ENCODE peak calls at places on chromosomes 13 and 19, in five cellular contexts. Q is GM12878, L is AG04450, W is tibial artery, V is esophagus squamous epithelium. P is an unnamed sample.

GRCh38 chr13:114025432-114026127 is 51.7 kb upstream of the C13orf46 start:
- DNase-seq in W (no peak), Q (no peak), L (peak; percentile 58), V (no peak), P (no peak)

GRCh38 chr13:112446867-112447266 is 70.7 kb downstream of the SPACA7 start:
- DNase-seq in V (no peak), Q (no peak), L (no peak), W (peak; percentile 12), P (peak; percentile 70)

GRCh38 chr13:85095887-85096286 is 703.3 kb downstream of the SLITRK6 start:
- DNase-seq in W (no peak), L (no peak), V (no peak), Q (no peak), P (no peak)

GRCh38 chr13:97460004-97460756 is 26.2 kb downstream of the RAP2A start:
- DNase-seq in W (no peak), L (no peak), V (no peak), Q (peak; percentile 91), P (no peak)

GRCh38 chr19:2380567-2380966 is 20.5 kb downstream of the TMPRSS9 start:
- DNase-seq in L (no peak), V (no peak), W (no peak), Q (no peak), P (no peak)

GRCh38 chr19:54271106-54271505 is 9.8 kb downstream of the LILRB2 start:
- DNase-seq in W (peak; percentile 60), L (no peak), Q (no peak), V (no peak), P (no peak)

GRCh38 chr19:29596080-29596479 is 10.0 kb upstream of the POP4 start:
- DNase-seq in V (no peak), Q (no peak), W (no peak), L (no peak), P (no peak)

GRCh38 chr19:31749231-31749630 is 400.0 kb upstream of the TSHZ3 start:
- DNase-seq in W (no peak), V (no peak), L (no peak), Q (no peak), P (no peak)

GRCh38 chr13:95607363-95607762 is 37.1 kb downstream of the DZIP1 start:
- DNase-seq in V (no peak), Q (no peak), L (no peak), W (no peak), P (no peak)

GRCh38 chr13:24043590-24044350 is 116.8 kb upstream of the SPATA13 start:
- DNase-seq in V (no peak), W (no peak), L (no peak), Q (no peak), P (no peak)

GRCh38 chr19:12527034-12527836 is 24.0 kb downstream of the ZNF564 start:
- DNase-seq in W (no peak), Q (no peak), L (no peak), V (no peak), P (no peak)

GRCh38 chr19:12521996-12522395 is 29.3 kb downstream of the ZNF564 start:
- DNase-seq in V (no peak), L (no peak), W (no peak), Q (no peak), P (no peak)

GRCh38 chr19:12526542-12526941 is 24.7 kb downstream of the ZNF564 start:
- DNase-seq in W (no peak), V (no peak), L (no peak), Q (no peak), P (no peak)
- H3K9me3 ChIP-seq in W (peaks cover 89% of the 10 kb centered on the region), V (peaks cover 100% of the 10 kb centered on the region), L (peaks cover 74% of the 10 kb centered on the region), Q (peaks cover 66% of the 10 kb centered on the region), P (peaks cover 95% of the 10 kb centered on the region)

DNA sequence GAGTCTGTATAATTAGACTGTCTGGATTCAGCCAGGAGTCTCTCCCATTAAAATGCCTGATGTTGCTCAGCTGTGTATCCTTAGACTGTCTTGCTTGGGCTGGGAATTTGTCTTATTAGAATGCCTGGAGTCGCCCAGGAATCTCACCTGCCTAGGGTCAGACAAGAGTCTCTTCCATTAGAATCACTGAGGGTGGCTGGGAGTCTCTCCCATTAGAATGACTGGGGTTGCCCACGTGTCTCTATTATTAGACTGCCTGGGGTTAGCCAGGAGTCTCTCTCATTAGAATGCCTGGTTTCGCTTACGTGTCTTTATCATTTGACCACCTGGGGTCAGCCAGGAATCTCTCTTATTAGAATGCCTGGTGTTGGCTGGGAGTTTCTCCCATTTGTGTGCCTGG is 1450.0 kb downstream of the UQCRFS1 start:
- DNase-seq in Q (no peak), V (no peak), W (no peak), L (no peak), P (no peak)
- H3K9me3 ChIP-seq in Q (no peaks in the 10 kb centered on the region), V (peaks cover 91% of the 10 kb centered on the region), W (peaks cover 93% of the 10 kb centered on the region), L (peaks cover 42% of the 10 kb centered on the region), P (peaks cover 23% of the 10 kb centered on the region)

DNA sequence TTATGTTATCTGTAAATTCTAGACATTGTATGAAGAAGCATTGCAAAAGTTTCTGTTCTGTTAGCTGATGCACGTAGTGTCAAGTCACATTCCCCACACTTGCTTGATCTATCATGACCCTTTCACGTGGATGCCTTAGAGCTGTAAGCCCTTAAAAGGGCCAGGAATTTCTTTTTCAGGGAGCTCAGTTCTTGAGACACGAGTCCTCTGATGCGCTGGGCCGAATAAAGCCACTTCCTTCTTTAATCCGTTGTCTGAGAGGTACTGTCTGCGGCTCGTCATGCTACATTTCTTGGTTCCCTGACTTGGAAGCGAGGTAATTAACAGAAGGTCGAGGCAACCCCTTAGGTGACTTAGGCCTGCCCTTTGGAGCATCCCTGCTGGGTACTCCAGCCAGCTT is 5.8 kb downstream of the ZNF816 start:
- DNase-seq in W (no peak), V (no peak), Q (no peak), L (no peak), P (no peak)
- H3K9me3 ChIP-seq in W (peaks cover 46% of the 10 kb centered on the region), V (peaks cover 84% of the 10 kb centered on the region), Q (peaks cover 51% of the 10 kb centered on the region), L (peaks cover 69% of the 10 kb centered on the region), P (peaks cover 4% of the 10 kb centered on the region)

DNA sequence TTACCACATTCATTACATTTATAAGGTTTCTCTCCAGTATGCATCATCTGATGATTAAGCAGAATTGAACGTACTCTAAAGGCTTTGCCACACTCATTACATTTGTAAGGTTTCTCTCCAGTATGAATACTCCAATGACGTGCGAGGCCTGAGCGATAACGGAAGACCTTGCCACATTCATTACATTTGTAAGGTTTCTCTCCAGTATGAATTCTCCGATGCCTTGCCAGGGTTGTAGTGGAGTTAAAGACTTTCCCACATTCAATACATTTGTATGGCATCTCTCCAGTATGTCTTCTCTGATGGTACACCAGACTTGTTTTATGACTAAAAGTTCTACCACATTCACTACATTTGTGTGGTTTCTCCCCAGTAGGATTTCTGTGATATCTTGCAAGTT is 16.8 kb upstream of the ZNF432 start:
- DNase-seq in W (no peak), Q (no peak), L (no peak), V (no peak), P (no peak)
- H3K9me3 ChIP-seq in W (peaks cover 87% of the 10 kb centered on the region), Q (peaks cover 62% of the 10 kb centered on the region), L (peaks cover 72% of the 10 kb centered on the region), V (peaks cover 100% of the 10 kb centered on the region), P (peaks cover 78% of the 10 kb centered on the region)

GRCh38 chr19:44180968-44181367 is 16.1 kb downstream of the ZNF226 start:
- DNase-seq in Q (no peak), V (no peak), L (no peak), W (no peak), P (no peak)

GRCh38 chr19:44182145-44182544 is 17.2 kb downstream of the ZNF226 start:
- DNase-seq in L (no peak), W (no peak), V (no peak), Q (no peak), P (no peak)

DNA sequence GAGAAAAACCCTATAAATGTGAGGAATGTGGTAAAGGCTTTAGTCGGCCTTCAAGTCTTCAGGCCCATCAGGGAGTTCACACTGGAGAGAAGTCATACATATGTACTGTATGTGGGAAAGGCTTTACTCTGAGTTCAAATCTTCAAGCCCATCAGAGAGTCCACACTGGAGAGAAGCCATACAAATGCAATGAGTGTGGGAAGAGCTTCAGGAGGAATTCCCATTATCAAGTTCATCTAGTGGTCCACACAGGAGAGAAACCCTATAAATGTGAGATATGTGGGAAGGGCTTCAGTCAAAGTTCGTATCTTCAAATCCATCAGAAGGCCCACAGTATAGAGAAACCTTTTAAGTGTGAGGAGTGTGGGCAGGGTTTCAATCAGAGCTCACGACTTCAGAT is 11.7 kb downstream of the ZNF226 start:
- DNase-seq in L (no peak), W (no peak), Q (no peak), V (no peak), P (no peak)
- H3K9me3 ChIP-seq in L (peaks cover 23% of the 10 kb centered on the region), W (peaks cover 98% of the 10 kb centered on the region), Q (peaks cover 22% of the 10 kb centered on the region), V (peaks cover 100% of the 10 kb centered on the region), P (peaks cover 76% of the 10 kb centered on the region)

DNA sequence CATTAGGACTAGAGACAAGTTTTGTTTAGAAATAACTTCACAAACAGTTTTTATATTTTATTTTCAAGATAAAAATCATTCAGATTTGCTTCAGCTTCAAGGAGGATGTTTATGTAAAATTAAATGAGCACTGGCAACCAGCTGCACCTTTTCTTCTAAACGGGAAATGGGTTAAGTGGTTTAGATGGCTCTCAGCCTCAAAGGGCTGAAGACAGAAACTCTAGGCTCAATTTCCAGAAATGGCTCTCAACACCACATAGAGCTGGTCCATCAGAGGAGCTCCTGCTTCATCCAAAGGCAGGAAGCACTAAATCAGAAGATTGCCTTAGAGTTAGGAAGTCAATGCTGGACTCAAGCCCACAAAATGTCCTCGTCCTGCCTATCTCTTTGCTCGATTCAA is 74.7 kb downstream of the ZNF429 start:
- DNase-seq in L (no peak), V (no peak), Q (no peak), W (no peak), P (no peak)
- H3K9me3 ChIP-seq in L (peaks cover 45% of the 10 kb centered on the region), V (peaks cover 77% of the 10 kb centered on the region), Q (peaks cover 4% of the 10 kb centered on the region), W (no peaks in the 10 kb centered on the region), P (no peaks in the 10 kb centered on the region)

GRCh38 chr19:58009666-58010301 is 7.2 kb upstream of the ZNF606 start:
- DNase-seq in V (no peak), W (peak; percentile 67), L (peak; percentile 41), Q (no peak), P (no peak)
- H3K9me3 ChIP-seq in V (peaks cover 80% of the 10 kb centered on the region), W (peaks cover 87% of the 10 kb centered on the region), L (peaks cover 83% of the 10 kb centered on the region), Q (peaks cover 25% of the 10 kb centered on the region), P (peaks cover 17% of the 10 kb centered on the region)

DNA sequence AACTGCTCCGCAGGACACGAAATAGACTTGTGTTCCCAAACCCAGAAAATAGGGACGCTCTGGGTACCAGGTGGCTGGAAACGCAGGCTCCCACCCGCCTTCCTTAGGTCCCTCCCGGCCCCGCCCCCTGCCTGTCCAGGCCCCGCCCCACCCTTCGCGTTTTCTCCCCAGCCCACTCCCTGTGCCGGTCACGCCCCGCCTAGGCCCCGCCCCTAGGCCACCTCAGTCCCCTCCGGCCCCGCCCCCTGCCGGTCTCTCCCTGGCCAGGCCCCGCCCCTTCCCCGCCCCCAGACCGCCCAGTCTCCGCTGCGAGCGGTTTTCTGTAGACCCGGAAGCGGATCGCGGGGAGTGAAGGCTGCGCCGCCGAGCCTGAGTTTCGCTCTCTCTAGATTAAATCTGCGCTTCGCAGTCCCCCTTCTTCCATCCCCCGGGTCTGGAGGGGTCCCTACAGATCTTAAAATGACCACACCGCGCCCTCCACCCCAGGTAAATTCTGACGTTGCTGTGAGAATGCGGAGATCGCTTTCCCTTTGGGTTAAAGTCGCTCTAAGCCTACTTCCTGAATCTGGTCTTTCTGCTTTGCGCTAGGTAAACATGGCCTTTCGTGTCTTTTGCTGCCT is 3.7 kb upstream of the ZNF665 start:
- DNase-seq in V (peak; percentile 77), W (peak; percentile 95), Q (peak; percentile 26), L (peak; percentile 60), P (no peak)
- H3K9me3 ChIP-seq in V (peaks cover 43% of the 10 kb centered on the region), W (peaks cover 24% of the 10 kb centered on the region), Q (peaks cover 7% of the 10 kb centered on the region), L (peaks cover 66% of the 10 kb centered on the region), P (peaks cover 6% of the 10 kb centered on the region)

DNA sequence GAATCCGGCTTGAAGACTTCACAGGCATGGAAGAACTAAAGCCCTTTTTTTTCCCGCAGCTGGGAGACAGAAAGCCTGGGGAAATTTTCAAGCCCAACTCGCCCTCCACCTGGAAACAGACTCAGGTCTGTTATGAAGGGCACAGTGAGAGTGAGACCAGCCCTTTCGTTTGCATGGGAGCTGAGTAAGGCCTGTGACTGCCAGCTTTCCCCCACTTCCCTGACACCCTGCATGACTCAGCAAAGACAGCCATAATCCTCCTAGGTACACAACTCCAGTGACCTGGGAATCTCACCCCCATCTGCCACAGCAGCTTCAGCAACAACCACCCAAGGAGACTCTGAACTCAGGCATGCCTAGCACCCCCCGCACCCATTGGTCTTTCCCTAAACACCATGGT is 87.6 kb upstream of the ZNF91 start:
- DNase-seq in Q (no peak), V (no peak), W (no peak), L (no peak), P (no peak)
- H3K9me3 ChIP-seq in Q (no peaks in the 10 kb centered on the region), V (peaks cover 4% of the 10 kb centered on the region), W (no peaks in the 10 kb centered on the region), L (peaks cover 13% of the 10 kb centered on the region), P (no peaks in the 10 kb centered on the region)

P was measured in vagina.